ENCODE peak calls at places on chromosome 3, in eight cellular contexts. U, A, M, N, R, S, Q and G are unnamed samples.

GRCh38 chr3:16024548-16024947 is 149.9 kb upstream of the GALNT15 start:
- DNase-seq in U (no peak), Q (no peak), M (no peak), R (no peak), N (no peak), S (no peak), A (no peak), G (no peak)

GRCh38 chr3:57864853-57865252 is 108.7 kb downstream of the SLMAP start:
- DNase-seq in Q (no peak), R (no peak), A (no peak), S (no peak), U (no peak), M (peak), N (peak), G (no peak)

GRCh38 chr3:14770591-14770990 is 48.2 kb upstream of the FGD5 start:
- DNase-seq in U (no peak), Q (no peak), A (no peak), R (no peak), S (no peak), N (no peak), M (no peak), G (no peak)

GRCh38 chr3:126373682-126374601 is 16.7 kb upstream of the KLF15 start:
- DNase-seq in M (peak), U (no peak), S (no peak), A (no peak), R (no peak), Q (no peak), N (peak), G (no peak)

GRCh38 chr3:144859057-144859626 is 887.5 kb downstream of the DIPK2A start:
- DNase-seq in R (peak), S (no peak), Q (no peak), U (no peak), M (no peak), A (no peak), N (no peak), G (no peak)

GRCh38 chr3:127005864-127006500 is 23.1 kb downstream of the PLXNA1 start:
- DNase-seq in A (no peak), R (no peak), M (no peak), S (no peak), U (no peak), Q (no peak), N (no peak), G (no peak)

GRCh38 chr3:23806322-23807160 is 786 bp downstream of the UBE2E1 start:
- DNase-seq in U (peak), M (peak), N (peak), S (no peak), A (no peak), R (peak), Q (no peak), G (no peak)

GRCh38 chr3:192563417-192563816 is 163.9 kb downstream of the FGF12 start:
- DNase-seq in S (no peak), M (no peak), U (no peak), Q (no peak), A (no peak), R (no peak), N (no peak), G (no peak)

GRCh38 chr3:183301937-183302580 is 49.0 kb downstream of the B3GNT5 start:
- DNase-seq in M (no peak), S (no peak), Q (no peak), U (no peak), N (no peak), A (no peak), R (no peak), G (no peak)

GRCh38 chr3:134426660-134427181 is 52.5 kb upstream of the AMOTL2 start:
- DNase-seq in Q (no peak), R (no peak), A (peak), M (no peak), S (no peak), N (peak), U (no peak), G (no peak)

GRCh38 chr3:124878561-124879394 is 8.4 kb downstream of the ITGB5 start:
- DNase-seq in M (no peak), U (no peak), S (no peak), A (peak), N (peak), R (no peak), Q (no peak), G (no peak)

GRCh38 chr3:100516232-100516631 is 23.8 kb downstream of the TMEM45A start:
- DNase-seq in R (no peak), S (no peak), Q (no peak), N (no peak), M (no peak), U (no peak), A (no peak), G (no peak)

GRCh38 chr3:113844622-113845222 is 6.1 kb downstream of the GRAMD1C start:
- DNase-seq in M (peak), Q (peak), A (no peak), S (no peak), R (no peak), U (no peak), N (peak), G (peak)

GRCh38 chr3:132317229-132317948 is at the start of gene ACP3:
- DNase-seq in Q (no peak), N (peak), M (peak), A (peak), R (no peak), S (no peak), U (peak), G (peak)

GRCh38 chr3:197503652-197504051 is 52.1 kb downstream of the BDH1 start:
- DNase-seq in S (no peak), R (no peak), M (no peak), U (no peak), N (no peak), Q (no peak), A (no peak), G (no peak)

GRCh38 chr3:115325539-115325938 is 178.5 kb upstream of the ZBTB20 start:
- DNase-seq in R (no peak), S (no peak), U (no peak), A (peak), N (peak), M (no peak), Q (no peak), G (no peak)

GRCh38 chr3:134326126-134326525 is 48.1 kb downstream of the AMOTL2 start:
- DNase-seq in S (no peak), Q (no peak), A (no peak), N (no peak), M (no peak), R (no peak), U (no peak), G (no peak)

GRCh38 chr3:71245971-71246860 is 337.3 kb downstream of the FOXP1 start:
- DNase-seq in M (no peak), R (no peak), A (no peak), S (no peak), Q (peak), U (no peak), N (no peak), G (no peak)

GRCh38 chr3:154217663-154218062 is 96.5 kb downstream of the ARHGEF26 start:
- DNase-seq in R (no peak), Q (no peak), A (no peak), U (no peak), M (no peak), S (no peak), N (no peak), G (no peak)

GRCh38 chr3:16570113-16570512 is 35.1 kb downstream of the DAZL start:
- DNase-seq in A (no peak), U (no peak), S (no peak), R (no peak), M (no peak), Q (peak), N (no peak), G (peak)

GRCh38 chr3:152719264-152719663 is 115.7 kb upstream of the P2RY1 start:
- DNase-seq in M (no peak), A (no peak), U (no peak), R (no peak), N (peak), S (no peak), Q (no peak), G (no peak)

GRCh38 chr3:49872801-49873281 is 3.1 kb upstream of the CAMKV start:
- DNase-seq in N (no peak), M (no peak), S (no peak), A (no peak), R (no peak), U (no peak), Q (no peak), G (no peak)

GRCh38 chr3:112302881-112303761 is 9.1 kb upstream of the SLC9C1 start:
- DNase-seq in U (no peak), N (peak), M (no peak), S (no peak), Q (peak), A (no peak), R (no peak), G (no peak)